ENCODE peak calls at places on chromosome 9, in nine cellular contexts. One of them, this sample, is unnamed. For H3K4me1, the result is how much of the 10 kb centered on the place peaks cover.

GRCh38 chr9:13550519-13550918 is 271.0 kb upstream of the MPDZ start:
- DNase-seq in colonic mucosa: no peak
- DNase-seq in naive thymus-derived CD4-positive, alpha-beta T cell: no peak
- DNase-seq in heart left ventricle: no peak
- DNase-seq in neural progenitor cell: no peak
- DNase-seq in hepatocyte: no peak
- DNase-seq in esophagus squamous epithelium: no peak
- DNase-seq in right lobe of liver: no peak
- DNase-seq in cardiac muscle cell: no peak
- DNase-seq in this sample: no peak

GRCh38 chr9:87554177-87554940 is 56.7 kb downstream of the DAPK1 start:
- DNase-seq in colonic mucosa: no peak
- DNase-seq in naive thymus-derived CD4-positive, alpha-beta T cell: no peak
- DNase-seq in heart left ventricle: no peak
- DNase-seq in neural progenitor cell: no peak
- DNase-seq in hepatocyte: no peak
- DNase-seq in esophagus squamous epithelium: no peak
- DNase-seq in right lobe of liver: no peak
- DNase-seq in cardiac muscle cell: no peak
- DNase-seq in this sample: no peak

GRCh38 chr9:121884057-121884512 is 209.0 kb downstream of the TTLL11 start:
- DNase-seq in colonic mucosa: no peak
- DNase-seq in naive thymus-derived CD4-positive, alpha-beta T cell: no peak
- DNase-seq in heart left ventricle: no peak
- DNase-seq in neural progenitor cell: peak
- DNase-seq in hepatocyte: peak
- DNase-seq in esophagus squamous epithelium: no peak
- DNase-seq in right lobe of liver: no peak
- DNase-seq in cardiac muscle cell: no peak
- DNase-seq in this sample: no peak

GRCh38 chr9:131585375-131585774 is 40.1 kb downstream of the PRRT1B start:
- DNase-seq in colonic mucosa: no peak
- DNase-seq in naive thymus-derived CD4-positive, alpha-beta T cell: peak
- DNase-seq in heart left ventricle: no peak
- DNase-seq in neural progenitor cell: no peak
- DNase-seq in hepatocyte: no peak
- DNase-seq in esophagus squamous epithelium: no peak
- DNase-seq in right lobe of liver: no peak
- DNase-seq in cardiac muscle cell: peak
- DNase-seq in this sample: no peak

GRCh38 chr9:102986425-102986824 is 8.7 kb upstream of the CYLC2 start:
- DNase-seq in colonic mucosa: no peak
- DNase-seq in naive thymus-derived CD4-positive, alpha-beta T cell: no peak
- DNase-seq in heart left ventricle: no peak
- DNase-seq in neural progenitor cell: no peak
- DNase-seq in hepatocyte: no peak
- DNase-seq in esophagus squamous epithelium: no peak
- DNase-seq in right lobe of liver: no peak
- DNase-seq in cardiac muscle cell: no peak
- DNase-seq in this sample: no peak

GRCh38 chr9:88106492-88106891 is 31.8 kb downstream of the SPATA31C2 start:
- DNase-seq in colonic mucosa: peak
- DNase-seq in naive thymus-derived CD4-positive, alpha-beta T cell: no peak
- DNase-seq in heart left ventricle: no peak
- DNase-seq in neural progenitor cell: peak
- DNase-seq in hepatocyte: peak
- DNase-seq in esophagus squamous epithelium: no peak
- DNase-seq in right lobe of liver: no peak
- DNase-seq in cardiac muscle cell: peak
- DNase-seq in this sample: no peak

GRCh38 chr9:98075332-98075805 is 18.8 kb downstream of the NANS start:
- DNase-seq in colonic mucosa: peak
- DNase-seq in naive thymus-derived CD4-positive, alpha-beta T cell: no peak
- DNase-seq in heart left ventricle: no peak
- DNase-seq in neural progenitor cell: no peak
- DNase-seq in hepatocyte: no peak
- DNase-seq in esophagus squamous epithelium: no peak
- DNase-seq in right lobe of liver: no peak
- DNase-seq in cardiac muscle cell: peak
- DNase-seq in this sample: no peak

GRCh38 chr9:2234371-2234893 is 219.3 kb downstream of the SMARCA2 start:
- DNase-seq in colonic mucosa: no peak
- DNase-seq in naive thymus-derived CD4-positive, alpha-beta T cell: no peak
- DNase-seq in heart left ventricle: peak
- DNase-seq in neural progenitor cell: no peak
- DNase-seq in hepatocyte: no peak
- DNase-seq in esophagus squamous epithelium: no peak
- DNase-seq in right lobe of liver: no peak
- DNase-seq in cardiac muscle cell: peak
- DNase-seq in this sample: no peak

GRCh38 chr9:137436761-137437600 is 4.2 kb downstream of the ENTPD8 start:
- DNase-seq in colonic mucosa: peak
- DNase-seq in naive thymus-derived CD4-positive, alpha-beta T cell: no peak
- DNase-seq in heart left ventricle: peak
- DNase-seq in neural progenitor cell: no peak
- DNase-seq in hepatocyte: no peak
- DNase-seq in esophagus squamous epithelium: no peak
- DNase-seq in right lobe of liver: peak
- DNase-seq in cardiac muscle cell: no peak
- DNase-seq in this sample: peak

GRCh38 chr9:137441289-137441934 is at the start of gene ENTPD8:
- DNase-seq in colonic mucosa: peak
- DNase-seq in naive thymus-derived CD4-positive, alpha-beta T cell: no peak
- DNase-seq in heart left ventricle: peak
- DNase-seq in neural progenitor cell: peak
- DNase-seq in hepatocyte: peak
- DNase-seq in esophagus squamous epithelium: no peak
- DNase-seq in right lobe of liver: peak
- DNase-seq in cardiac muscle cell: no peak
- DNase-seq in this sample: peak

GRCh38 chr9:137438591-137439157 is 2.5 kb downstream of the ENTPD8 start:
- DNase-seq in colonic mucosa: no peak
- DNase-seq in naive thymus-derived CD4-positive, alpha-beta T cell: no peak
- DNase-seq in heart left ventricle: peak
- DNase-seq in neural progenitor cell: no peak
- DNase-seq in hepatocyte: no peak
- DNase-seq in esophagus squamous epithelium: no peak
- DNase-seq in right lobe of liver: peak
- DNase-seq in cardiac muscle cell: no peak
- DNase-seq in this sample: peak

GRCh38 chr9:137437691-137438590 is 3.2 kb downstream of the ENTPD8 start:
- DNase-seq in colonic mucosa: no peak
- DNase-seq in naive thymus-derived CD4-positive, alpha-beta T cell: no peak
- DNase-seq in heart left ventricle: peak
- DNase-seq in neural progenitor cell: no peak
- DNase-seq in hepatocyte: no peak
- DNase-seq in esophagus squamous epithelium: no peak
- DNase-seq in right lobe of liver: peak
- DNase-seq in cardiac muscle cell: no peak
- DNase-seq in this sample: peak

DNA sequence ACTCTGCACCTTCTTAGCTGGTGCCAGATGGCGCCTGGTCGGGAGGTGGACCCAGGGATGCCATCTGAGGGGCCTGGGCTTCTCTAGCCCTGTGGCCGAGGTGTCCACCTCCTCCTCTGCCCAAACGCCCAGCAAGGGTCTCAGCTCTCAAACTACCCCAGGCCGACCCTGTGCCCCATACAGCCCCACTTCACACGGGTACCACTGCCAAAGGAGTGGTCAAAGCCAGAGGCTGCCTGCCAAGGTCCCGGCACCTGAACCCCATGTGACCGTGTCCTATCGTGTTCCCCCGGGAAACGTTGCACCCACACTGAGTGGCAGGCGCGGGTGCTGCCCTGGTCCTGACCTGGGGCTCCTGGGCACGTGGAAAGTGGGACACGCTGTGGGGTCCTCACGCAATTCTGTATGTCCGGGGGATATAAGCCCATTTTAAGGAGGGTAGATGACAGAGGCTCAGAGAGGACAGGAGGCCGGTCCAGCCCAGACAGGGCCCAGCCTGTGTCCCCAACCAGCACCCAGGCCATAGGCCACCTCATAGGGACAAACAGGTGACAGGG is 1.9 kb downstream of the ENTPD8 start:
- DNase-seq in colonic mucosa: no peak
- DNase-seq in naive thymus-derived CD4-positive, alpha-beta T cell: no peak
- DNase-seq in heart left ventricle: peak
- DNase-seq in neural progenitor cell: no peak
- DNase-seq in hepatocyte: no peak
- DNase-seq in esophagus squamous epithelium: no peak
- DNase-seq in right lobe of liver: peak
- DNase-seq in cardiac muscle cell: no peak
- DNase-seq in this sample: peak
- H3K4me3 ChIP-seq in colonic mucosa: no peak
- H3K4me3 ChIP-seq in naive thymus-derived CD4-positive, alpha-beta T cell: no peak
- H3K4me3 ChIP-seq in heart left ventricle: no peak
- H3K4me3 ChIP-seq in neural progenitor cell: no peak
- H3K4me3 ChIP-seq in hepatocyte: no peak
- H3K4me3 ChIP-seq in esophagus squamous epithelium: no peak
- H3K4me3 ChIP-seq in right lobe of liver: no peak
- H3K4me3 ChIP-seq in cardiac muscle cell: no peak
- H3K4me3 ChIP-seq in this sample: no peak

GRCh38 chr9:114390952-114391351 is 3.2 kb upstream of the AKNA start:
- DNase-seq in colonic mucosa: no peak
- DNase-seq in naive thymus-derived CD4-positive, alpha-beta T cell: no peak
- DNase-seq in heart left ventricle: no peak
- DNase-seq in neural progenitor cell: no peak
- DNase-seq in hepatocyte: no peak
- DNase-seq in esophagus squamous epithelium: no peak
- DNase-seq in right lobe of liver: no peak
- DNase-seq in cardiac muscle cell: no peak
- DNase-seq in this sample: no peak

GRCh38 chr9:114389612-114390368 is 2.0 kb upstream of the AKNA start:
- DNase-seq in colonic mucosa: no peak
- DNase-seq in naive thymus-derived CD4-positive, alpha-beta T cell: no peak
- DNase-seq in heart left ventricle: no peak
- DNase-seq in neural progenitor cell: no peak
- DNase-seq in hepatocyte: no peak
- DNase-seq in esophagus squamous epithelium: no peak
- DNase-seq in right lobe of liver: no peak
- DNase-seq in cardiac muscle cell: no peak
- DNase-seq in this sample: no peak

GRCh38 chr9:114395196-114395595 is 7.4 kb upstream of the AKNA start:
- DNase-seq in colonic mucosa: no peak
- DNase-seq in naive thymus-derived CD4-positive, alpha-beta T cell: no peak
- DNase-seq in heart left ventricle: no peak
- DNase-seq in neural progenitor cell: no peak
- DNase-seq in hepatocyte: no peak
- DNase-seq in esophagus squamous epithelium: no peak
- DNase-seq in right lobe of liver: no peak
- DNase-seq in cardiac muscle cell: no peak
- DNase-seq in this sample: no peak

GRCh38 chr9:114394523-114395193 is 6.9 kb upstream of the AKNA start:
- DNase-seq in colonic mucosa: no peak
- DNase-seq in naive thymus-derived CD4-positive, alpha-beta T cell: no peak
- DNase-seq in heart left ventricle: no peak
- DNase-seq in neural progenitor cell: no peak
- DNase-seq in hepatocyte: no peak
- DNase-seq in esophagus squamous epithelium: no peak
- DNase-seq in right lobe of liver: no peak
- DNase-seq in cardiac muscle cell: peak
- DNase-seq in this sample: no peak

GRCh38 chr9:114392749-114393112 is 4.9 kb upstream of the AKNA start:
- DNase-seq in colonic mucosa: peak
- DNase-seq in naive thymus-derived CD4-positive, alpha-beta T cell: no peak
- DNase-seq in heart left ventricle: no peak
- DNase-seq in neural progenitor cell: no peak
- DNase-seq in hepatocyte: peak
- DNase-seq in esophagus squamous epithelium: no peak
- DNase-seq in right lobe of liver: no peak
- DNase-seq in cardiac muscle cell: no peak
- DNase-seq in this sample: no peak
- H3K4me1 ChIP-seq in colonic mucosa: under half
- H3K4me1 ChIP-seq in naive thymus-derived CD4-positive, alpha-beta T cell: half or more
- H3K4me1 ChIP-seq in heart left ventricle: half or more
- H3K4me1 ChIP-seq in neural progenitor cell: under half
- H3K4me1 ChIP-seq in hepatocyte: under half
- H3K4me1 ChIP-seq in esophagus squamous epithelium: half or more
- H3K4me1 ChIP-seq in right lobe of liver: under half
- H3K4me1 ChIP-seq in cardiac muscle cell: under half
- H3K4me1 ChIP-seq in this sample: half or more

GRCh38 chr9:95463145-95464060 is 53.4 kb downstream of the PTCH1 start:
- DNase-seq in colonic mucosa: no peak
- DNase-seq in naive thymus-derived CD4-positive, alpha-beta T cell: no peak
- DNase-seq in heart left ventricle: no peak
- DNase-seq in neural progenitor cell: peak
- DNase-seq in hepatocyte: no peak
- DNase-seq in esophagus squamous epithelium: no peak
- DNase-seq in right lobe of liver: no peak
- DNase-seq in cardiac muscle cell: no peak
- DNase-seq in this sample: no peak

GRCh38 chr9:95459867-95460626 is 56.7 kb downstream of the PTCH1 start:
- DNase-seq in colonic mucosa: no peak
- DNase-seq in naive thymus-derived CD4-positive, alpha-beta T cell: no peak
- DNase-seq in heart left ventricle: no peak
- DNase-seq in neural progenitor cell: no peak
- DNase-seq in hepatocyte: peak
- DNase-seq in esophagus squamous epithelium: no peak
- DNase-seq in right lobe of liver: no peak
- DNase-seq in cardiac muscle cell: no peak
- DNase-seq in this sample: no peak

GRCh38 chr9:95460627-95461164 is 56.1 kb downstream of the PTCH1 start:
- DNase-seq in colonic mucosa: no peak
- DNase-seq in naive thymus-derived CD4-positive, alpha-beta T cell: no peak
- DNase-seq in heart left ventricle: no peak
- DNase-seq in neural progenitor cell: no peak
- DNase-seq in hepatocyte: no peak
- DNase-seq in esophagus squamous epithelium: no peak
- DNase-seq in right lobe of liver: no peak
- DNase-seq in cardiac muscle cell: no peak
- DNase-seq in this sample: no peak

GRCh38 chr9:95462419-95463121 is 54.2 kb downstream of the PTCH1 start:
- DNase-seq in colonic mucosa: peak
- DNase-seq in naive thymus-derived CD4-positive, alpha-beta T cell: peak
- DNase-seq in heart left ventricle: peak
- DNase-seq in neural progenitor cell: peak
- DNase-seq in hepatocyte: peak
- DNase-seq in esophagus squamous epithelium: peak
- DNase-seq in right lobe of liver: peak
- DNase-seq in cardiac muscle cell: peak
- DNase-seq in this sample: no peak

GRCh38 chr9:95461448-95462381 is 55.1 kb downstream of the PTCH1 start:
- DNase-seq in colonic mucosa: no peak
- DNase-seq in naive thymus-derived CD4-positive, alpha-beta T cell: no peak
- DNase-seq in heart left ventricle: no peak
- DNase-seq in neural progenitor cell: no peak
- DNase-seq in hepatocyte: no peak
- DNase-seq in esophagus squamous epithelium: no peak
- DNase-seq in right lobe of liver: no peak
- DNase-seq in cardiac muscle cell: no peak
- DNase-seq in this sample: no peak
- H3K4me3 ChIP-seq in colonic mucosa: no peak
- H3K4me3 ChIP-seq in naive thymus-derived CD4-positive, alpha-beta T cell: peak
- H3K4me3 ChIP-seq in heart left ventricle: no peak
- H3K4me3 ChIP-seq in neural progenitor cell: no peak
- H3K4me3 ChIP-seq in hepatocyte: no peak
- H3K4me3 ChIP-seq in esophagus squamous epithelium: no peak
- H3K4me3 ChIP-seq in right lobe of liver: no peak
- H3K4me3 ChIP-seq in cardiac muscle cell: peak
- H3K4me3 ChIP-seq in this sample: peak

DNA sequence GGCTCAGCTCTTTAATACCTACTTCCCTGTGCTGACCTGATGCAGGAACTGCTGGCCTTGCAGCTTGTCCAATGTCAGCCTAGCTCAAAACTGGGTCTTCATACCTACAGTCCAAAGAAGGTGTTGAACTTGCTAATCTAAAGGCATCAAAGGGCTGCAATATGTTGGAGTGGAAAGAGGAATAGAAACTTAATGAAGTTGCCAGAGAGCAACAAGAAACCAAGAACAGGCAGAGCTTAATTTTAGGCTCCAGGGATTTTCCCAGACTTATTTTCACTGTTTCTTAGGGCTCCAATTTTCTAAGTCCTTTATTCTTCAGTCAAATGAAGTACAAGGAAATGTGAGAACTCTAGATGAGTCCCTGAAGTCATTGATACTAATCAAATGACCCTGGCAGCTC is 17.6 kb upstream of the ERCC6L2 start:
- DNase-seq in colonic mucosa: no peak
- DNase-seq in naive thymus-derived CD4-positive, alpha-beta T cell: no peak
- DNase-seq in heart left ventricle: no peak
- DNase-seq in neural progenitor cell: no peak
- DNase-seq in hepatocyte: no peak
- DNase-seq in esophagus squamous epithelium: no peak
- DNase-seq in right lobe of liver: no peak
- DNase-seq in cardiac muscle cell: no peak
- DNase-seq in this sample: no peak
- H3K4me1 ChIP-seq in colonic mucosa: under half
- H3K4me1 ChIP-seq in naive thymus-derived CD4-positive, alpha-beta T cell: under half
- H3K4me1 ChIP-seq in heart left ventricle: under half
- H3K4me1 ChIP-seq in neural progenitor cell: under half
- H3K4me1 ChIP-seq in hepatocyte: under half
- H3K4me1 ChIP-seq in esophagus squamous epithelium: under half
- H3K4me1 ChIP-seq in right lobe of liver: under half
- H3K4me1 ChIP-seq in cardiac muscle cell: under half
- H3K4me1 ChIP-seq in this sample: under half

This sample was measured in lower lobe of right lung.